ENCODE peak calls at places on chromosomes 2 and 18, in seven cellular contexts. F is kidney tubule cell, W is caudate nucleus, O is germinal center, A is left lung, E is neural progenitor cell, L is AG04449. C is an unnamed sample.
A peak's percentile ranks its signal among the peaks of the same experiment; 100 is the strongest.

GRCh38 chr2:138009622-138010021 is 45.3 kb downstream of the HNMT start:
- DNase-seq in E (no peak), L (no peak), O (no peak), W (no peak), A (no peak), F (no peak), C (no peak)

GRCh38 chr18:67513285-67513684 is 3.2 kb downstream of the DSEL start:
- DNase-seq in E (peak; percentile 11), W (no peak), L (no peak), A (no peak), O (no peak), F (peak; percentile 7), C (no peak)

GRCh38 chr2:217865373-217865772 is 137.4 kb downstream of the TNS1 start:
- DNase-seq in L (no peak), F (no peak), W (no peak), A (no peak), E (no peak), O (no peak), C (no peak)

GRCh38 chr2:106158131-106158530 is 36.0 kb downstream of the UXS1 start:
- DNase-seq in O (no peak), F (no peak), E (no peak), W (no peak), A (no peak), L (no peak), C (no peak)

GRCh38 chr2:203869610-203870042 is 2.1 kb downstream of the CTLA4 start:
- DNase-seq in O (no peak), L (no peak), A (no peak), W (no peak), F (no peak), E (no peak), C (no peak)

GRCh38 chr2:119407430-119408220 is 24.0 kb upstream of the TMEM37 start:
- DNase-seq in A (no peak), E (peak; percentile 70), L (no peak), O (peak; percentile 62), W (no peak), F (peak; percentile 65), C (no peak)

GRCh38 chr2:187302146-187302545 is 145.9 kb downstream of the CALCRL start:
- DNase-seq in E (no peak), L (no peak), W (no peak), A (no peak), O (no peak), F (no peak), C (no peak)

GRCh38 chr2:134917958-134918517 is 584 bp upstream of the CCNT2 start:
- DNase-seq in W (no peak), L (peak; percentile 56), F (no peak), O (peak; percentile 86), E (no peak), A (peak; percentile 96), C (no peak)

GRCh38 chr2:104863585-104864279 is 9.8 kb downstream of the POU3F3 start:
- DNase-seq in O (no peak), F (peak; percentile 39), L (no peak), E (peak; percentile 87), W (no peak), A (peak; percentile 58), C (no peak)

GRCh38 chr2:190759749-190760213 is 110.9 kb downstream of the NAB1 start:
- DNase-seq in E (no peak), F (peak; percentile 73), L (peak; percentile 36), W (no peak), O (no peak), A (no peak), C (no peak)

GRCh38 chr18:9684901-9685738 is 23.0 kb upstream of the RAB31 start:
- DNase-seq in E (no peak), W (no peak), F (no peak), O (no peak), L (no peak), A (no peak), C (no peak)

GRCh38 chr18:8489761-8490160 is 119.5 kb upstream of the RAB12 start:
- DNase-seq in O (no peak), F (no peak), L (no peak), A (no peak), W (no peak), E (no peak), C (no peak)

GRCh38 chr2:73931531-73932500 is 5.1 kb downstream of the DGUOK start:
- DNase-seq in L (no peak), O (no peak), A (no peak), E (no peak), W (no peak), F (peak; percentile 72), C (no peak)

GRCh38 chr18:27803957-27804356 is 373.0 kb downstream of the CDH2 start:
- DNase-seq in O (no peak), L (no peak), A (no peak), E (no peak), F (no peak), W (no peak), C (no peak)

GRCh38 chr2:85737481-85737880 is 16.3 kb upstream of the ATOH8 start:
- DNase-seq in L (peak; percentile 59), F (peak; percentile 84), O (no peak), E (no peak), W (no peak), A (no peak), C (no peak)

GRCh38 chr2:15805206-15805605 is 135.1 kb upstream of the MYCN start:
- DNase-seq in W (no peak), O (no peak), E (no peak), F (no peak), A (no peak), L (no peak), C (no peak)

GRCh38 chr2:241567776-241568175 is 9.2 kb downstream of the BOK start:
- DNase-seq in O (no peak), E (no peak), L (no peak), W (no peak), A (no peak), F (no peak), C (peak; percentile 42)

GRCh38 chr18:66110607-66111006 is 359.8 kb downstream of the CDH7 start:
- DNase-seq in L (no peak), W (no peak), E (no peak), F (no peak), O (no peak), A (no peak), C (no peak)

GRCh38 chr2:108266218-108266617 is 22.5 kb upstream of the SULT1C2 start:
- DNase-seq in L (no peak), W (no peak), F (peak; percentile 75), O (no peak), A (no peak), E (no peak), C (no peak)

GRCh38 chr2:158723921-158724802 is 71.0 kb upstream of the DAPL1 start:
- DNase-seq in A (no peak), W (peak; percentile 32), E (peak; percentile 33), O (no peak), F (peak; percentile 58), L (no peak), C (no peak)

GRCh38 chr18:63979409-63979908 is 9.6 kb downstream of the SERPINB8 start:
- DNase-seq in F (peak; percentile 71), W (no peak), L (no peak), E (peak; percentile 75), O (peak; percentile 55), A (no peak), C (no peak)

GRCh38 chr18:10032331-10032979 is 118.6 kb downstream of the VAPA start:
- DNase-seq in W (no peak), A (peak; percentile 85), O (peak; percentile 55), F (no peak), E (peak; percentile 73), L (no peak), C (no peak)

GRCh38 chr2:219459460-219460311 is 25.0 kb downstream of the SPEG start:
- DNase-seq in W (no peak), F (peak; percentile 57), E (peak; percentile 82), A (peak; percentile 79), L (no peak), O (peak; percentile 69), C (no peak)

GRCh38 chr2:3066831-3067230 is 310.8 kb downstream of the EIPR1 start:
- DNase-seq in E (no peak), W (no peak), A (no peak), O (no peak), F (no peak), L (no peak), C (no peak)

GRCh38 chr2:234193977-234194563 is 143.6 kb downstream of the SPP2 start:
- DNase-seq in L (no peak), W (no peak), O (no peak), E (no peak), F (no peak), A (no peak), C (no peak)

GRCh38 chr2:30476636-30477035 is 29.6 kb downstream of the LCLAT1 start:
- DNase-seq in W (no peak), L (no peak), A (no peak), E (no peak), O (no peak), F (no peak), C (no peak)

GRCh38 chr2:47437287-47437686 is 34.3 kb downstream of the MSH2 start:
- DNase-seq in E (peak; percentile 31), F (peak; percentile 50), O (peak; percentile 36), A (no peak), L (no peak), W (no peak), C (no peak)

GRCh38 chr18:30334781-30335180 is 707.8 kb downstream of the DSC3 start:
- DNase-seq in A (peak; percentile 48), O (no peak), W (no peak), L (no peak), E (no peak), F (no peak), C (no peak)